ENCODE peak calls at places on chromosomes 3 and 15, in seven cellular contexts. V, P, S, X, J, T and D are unnamed samples.

GRCh38 chr3:55629432-55629831 is 142.3 kb upstream of the WNT5A start:
- DNase-seq in V (no peak), S (no peak), X (no peak), T (no peak), P (no peak), J (no peak), D (no peak)

GRCh38 chr3:62587579-62588031 is 214.3 kb upstream of the FEZF2 start:
- DNase-seq in P (no peak), J (peak; percentile 98), V (no peak), S (no peak), T (no peak), X (peak; percentile 53), D (peak; percentile 93)

GRCh38 chr3:14628406-14628805 is 23.2 kb upstream of the CCDC174 start:
- DNase-seq in T (no peak), X (no peak), V (no peak), P (no peak), J (no peak), S (peak; percentile 19), D (no peak)

GRCh38 chr3:50396502-50396901 is 37.2 kb upstream of the TMEM115 start:
- DNase-seq in X (no peak), P (no peak), T (no peak), J (no peak), S (no peak), V (no peak), D (no peak)

GRCh38 chr3:174862666-174863065 is 3.5 kb downstream of the NAALADL2 start:
- DNase-seq in J (no peak), X (no peak), T (no peak), P (no peak), S (no peak), V (no peak), D (no peak)

GRCh38 chr3:120622870-120623718 is 27.0 kb downstream of the NDUFB4 start:
- DNase-seq in X (peak; percentile 22), V (peak; percentile 52), J (no peak), T (no peak), P (no peak), S (peak; percentile 79), D (peak; percentile 99)

GRCh38 chr3:143769663-143770062 is 78.6 kb downstream of the SLC9A9 start:
- DNase-seq in X (peak; percentile 44), J (peak; percentile 93), P (no peak), S (no peak), T (no peak), V (no peak), D (no peak)

GRCh38 chr3:112602217-112602838 is 38.6 kb downstream of the CCDC80 start:
- DNase-seq in T (no peak), J (no peak), S (no peak), X (no peak), V (no peak), P (no peak), D (no peak)

GRCh38 chr15:69885182-69886041 is 212.3 kb downstream of the TLE3 start:
- DNase-seq in J (no peak), T (no peak), V (peak; percentile 78), S (no peak), P (no peak), X (no peak), D (no peak)

GRCh38 chr3:123431658-123432323 is 17.1 kb downstream of the ADCY5 start:
- DNase-seq in T (no peak), P (no peak), X (no peak), J (no peak), S (no peak), V (no peak), D (no peak)

GRCh38 chr15:63491979-63492378 is 12.4 kb upstream of the USP3 start:
- DNase-seq in V (no peak), J (peak; percentile 85), S (no peak), T (no peak), X (no peak), P (no peak), D (no peak)

GRCh38 chr15:46277451-46277850 is 642.6 kb downstream of the SQOR start:
- DNase-seq in T (no peak), S (no peak), J (no peak), X (no peak), V (no peak), P (no peak), D (no peak)

GRCh38 chr15:71373917-71374316 is 258.6 kb downstream of the THSD4 start:
- DNase-seq in J (no peak), P (no peak), X (no peak), T (no peak), V (no peak), S (no peak), D (no peak)

GRCh38 chr3:128006471-128007424 is 45.5 kb upstream of the SEC61A1 start:
- DNase-seq in J (no peak), T (no peak), S (no peak), P (no peak), V (peak; percentile 12), X (no peak), D (no peak)

GRCh38 chr3:31635586-31635985 is 102.9 kb downstream of the STT3B start:
- DNase-seq in P (no peak), S (no peak), X (no peak), V (no peak), T (no peak), J (no peak), D (no peak)

GRCh38 chr3:95097493-95097892 is 1034.6 kb downstream of the NSUN3 start:
- DNase-seq in X (no peak), P (no peak), V (no peak), T (no peak), J (no peak), S (no peak), D (no peak)

GRCh38 chr15:69793783-69794451 is 303.8 kb downstream of the TLE3 start:
- DNase-seq in J (no peak), V (no peak), X (no peak), T (no peak), P (peak; percentile 27), S (no peak), D (no peak)

GRCh38 chr3:136844726-136845125 is 17.3 kb upstream of the NCK1 start:
- DNase-seq in V (no peak), T (no peak), P (no peak), J (no peak), X (no peak), S (no peak), D (no peak)

GRCh38 chr3:132834327-132834726 is 112.1 kb upstream of the NPHP3 start:
- DNase-seq in S (no peak), X (no peak), P (no peak), V (no peak), T (no peak), J (no peak), D (no peak)

GRCh38 chr3:102129774-102130608 is 280.7 kb downstream of the NFKBIZ start:
- DNase-seq in P (no peak), V (no peak), X (no peak), T (no peak), S (peak; percentile 37), J (peak; percentile 81), D (peak; percentile 68)

GRCh38 chr3:135014575-135014974 is 219.5 kb downstream of the EPHB1 start:
- DNase-seq in X (no peak), P (no peak), V (no peak), S (no peak), J (no peak), T (no peak), D (no peak)

GRCh38 chr15:48397841-48398240 is 66.6 kb downstream of the DUT start:
- DNase-seq in S (no peak), T (peak; percentile 62), V (no peak), X (no peak), P (no peak), J (no peak), D (no peak)

GRCh38 chr3:151087648-151088047 is 2.2 kb downstream of the MED12L start:
- DNase-seq in V (no peak), S (no peak), P (no peak), X (no peak), T (no peak), J (no peak), D (no peak)

GRCh38 chr15:95559875-95560394 is 770.6 kb upstream of the NR2F2 start:
- DNase-seq in V (no peak), X (peak; percentile 61), S (peak; percentile 85), P (no peak), T (no peak), J (peak; percentile 95), D (peak; percentile 91)

GRCh38 chr3:111277226-111277625 is 205.6 kb downstream of the NECTIN3 start:
- DNase-seq in V (peak; percentile 74), T (no peak), P (no peak), S (peak; percentile 5), X (peak; percentile 8), J (peak; percentile 57), D (peak; percentile 50)

GRCh38 chr3:69014022-69014580 is 617 bp upstream of the EOGT start:
- DNase-seq in J (no peak), S (no peak), X (no peak), V (no peak), P (no peak), T (no peak), D (no peak)

GRCh38 chr3:134074001-134074789 is 44.5 kb upstream of the SLCO2A1 start:
- DNase-seq in J (no peak), P (peak; percentile 52), T (no peak), V (no peak), S (no peak), X (no peak), D (no peak)

DNA sequence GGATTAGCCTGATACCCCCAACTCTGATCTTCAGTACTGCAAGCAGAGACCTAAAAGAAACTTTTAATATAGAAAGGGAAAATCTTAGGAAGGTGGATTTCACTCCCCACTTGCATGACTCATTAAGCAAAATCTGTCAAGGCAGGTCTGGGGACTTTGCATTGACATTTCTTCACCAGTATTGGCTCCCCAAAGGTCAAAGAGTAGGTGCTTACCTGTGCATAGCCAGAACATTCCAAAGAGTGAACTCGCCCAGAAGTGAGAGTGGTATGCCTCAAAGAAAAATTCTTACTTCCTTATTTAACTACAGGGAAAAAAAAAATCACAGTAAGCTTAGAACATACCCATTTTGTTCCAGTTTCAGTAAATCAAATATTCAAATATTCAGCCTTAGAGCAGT is 140.9 kb upstream of the TP63 start:
- DNase-seq in P (no peak), T (no peak), S (peak; percentile 25), V (no peak), X (no peak), J (no peak), D (no peak)
- TF ChIP-seq CTCF in P (no peak), T (no peak), S (no peak), V (no peak), X (no peak), J (no peak), D (no peak)

GRCh38 chr15:81223346-81223971 is 26.8 kb downstream of the IL16 start:
- DNase-seq in S (no peak), J (no peak), P (no peak), V (no peak), X (no peak), T (no peak), D (no peak)
- TF ChIP-seq CTCF in S (no peak), J (no peak), P (no peak), V (no peak), X (no peak), T (no peak), D (no peak)

GRCh38 chr3:138049157-138049919 is 39.4 kb downstream of the CLDN18 start:
- DNase-seq in J (peak; percentile 51), T (no peak), S (no peak), V (peak; percentile 19), P (no peak), X (peak; percentile 32), D (peak; percentile 85)
- TF ChIP-seq CTCF in J (no peak), T (no peak), S (no peak), V (peak; percentile 34), P (no peak), X (no peak), D (peak; percentile 48)

DNA sequence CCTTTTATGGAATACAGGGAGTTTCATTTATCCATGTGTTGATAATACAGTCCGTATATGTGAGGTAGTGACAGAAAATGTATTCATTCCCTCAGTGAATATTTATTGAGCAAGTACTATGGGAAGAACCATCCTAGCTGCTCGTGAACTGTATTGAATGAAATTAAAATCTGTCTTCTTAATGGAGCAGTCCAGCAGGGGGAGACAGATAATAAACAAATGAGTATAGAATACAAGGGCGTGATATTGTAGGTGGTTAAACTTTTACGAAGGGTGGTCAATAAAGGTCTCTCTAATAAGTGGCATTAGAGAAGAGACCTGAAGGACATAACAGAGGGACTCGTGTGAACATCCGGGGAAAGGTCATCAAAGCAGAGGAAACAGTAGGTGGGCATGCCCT is 62.7 kb upstream of the OSTN start:
- DNase-seq in P (no peak), V (no peak), T (no peak), X (no peak), S (peak; percentile 8), J (peak; percentile 24), D (peak; percentile 20)
- TF ChIP-seq CTCF in P (peak; percentile 41), V (peak; percentile 35), T (no peak), X (peak; percentile 29), S (peak; percentile 20), J (peak; percentile 34), D (peak; percentile 78)